ENCODE peak calls at places on chromosomes 16 and 17, in six cellular contexts. A is lower lobe of right lung, L is heart right ventricle, I is transverse colon, K is neuronal stem cell, C is gastrocnemius medialis. P is an unnamed sample. For H3K27me3, the result is how much of the 10 kb centered on the place peaks cover.

GRCh38 chr16:10539793-10540192 is 40.6 kb downstream of the EMP2 start:
- DNase-seq in K (no peak), L (no peak), I (no peak), A (no peak), C (no peak), P (no peak)

GRCh38 chr16:80852261-80852872 is 48.0 kb upstream of the CDYL2 start:
- DNase-seq in K (no peak), C (no peak), L (no peak), I (peak), A (no peak), P (peak)

GRCh38 chr16:82641336-82641984 is 14.7 kb downstream of the CDH13 start:
- DNase-seq in I (no peak), A (no peak), K (no peak), C (no peak), L (no peak), P (no peak)

GRCh38 chr16:11254913-11255736 is 879 bp downstream of the SOCS1 start:
- DNase-seq in C (no peak), L (peak), I (peak), A (peak), K (peak), P (no peak)

GRCh38 chr16:4505356-4506153 is 29.4 kb downstream of the HMOX2 start:
- DNase-seq in A (peak), C (no peak), K (no peak), I (peak), L (no peak), P (no peak)

GRCh38 chr16:84982434-84982833 is 28.9 kb downstream of the ZDHHC7 start:
- DNase-seq in K (no peak), A (peak), L (no peak), I (peak), C (no peak), P (no peak)

GRCh38 chr17:79983456-79983855 is 52.2 kb downstream of the TBC1D16 start:
- DNase-seq in K (no peak), I (peak), C (no peak), A (peak), L (no peak), P (no peak)

GRCh38 chr16:70388281-70388680 is 41.6 kb downstream of the DDX19A start:
- DNase-seq in C (peak), K (no peak), I (no peak), A (no peak), L (no peak), P (no peak)

GRCh38 chr17:73748521-73748920 is 104.3 kb upstream of the SDK2 start:
- DNase-seq in I (no peak), A (no peak), K (no peak), L (no peak), C (no peak), P (no peak)

GRCh38 chr17:38724337-38724988 is 5.7 kb upstream of the CISD3 start:
- DNase-seq in I (peak), A (no peak), K (no peak), L (peak), C (no peak), P (no peak)

GRCh38 chr16:87416826-87417471 is 24.8 kb downstream of the MAP1LC3B start:
- DNase-seq in K (no peak), C (no peak), L (no peak), A (no peak), I (peak), P (peak)

GRCh38 chr17:81054308-81054707 is 19.4 kb downstream of the BAIAP2 start:
- DNase-seq in K (no peak), C (no peak), I (no peak), L (no peak), A (no peak), P (no peak)

GRCh38 chr16:11556945-11557720 is 29.6 kb downstream of the LITAF start:
- DNase-seq in C (no peak), K (no peak), L (no peak), I (no peak), A (no peak), P (no peak)

GRCh38 chr17:48335858-48336500 is 94.0 kb downstream of the SKAP1 start:
- DNase-seq in I (no peak), K (peak), A (no peak), C (no peak), L (no peak), P (no peak)

GRCh38 chr17:70521821-70522256 is 352.5 kb downstream of the KCNJ2 start:
- DNase-seq in A (no peak), L (peak), C (peak), I (peak), K (no peak), P (peak)

GRCh38 chr17:45230787-45231480 is 9.2 kb downstream of the FMNL1 start:
- DNase-seq in C (no peak), K (no peak), I (no peak), A (no peak), L (peak), P (no peak)

DNA sequence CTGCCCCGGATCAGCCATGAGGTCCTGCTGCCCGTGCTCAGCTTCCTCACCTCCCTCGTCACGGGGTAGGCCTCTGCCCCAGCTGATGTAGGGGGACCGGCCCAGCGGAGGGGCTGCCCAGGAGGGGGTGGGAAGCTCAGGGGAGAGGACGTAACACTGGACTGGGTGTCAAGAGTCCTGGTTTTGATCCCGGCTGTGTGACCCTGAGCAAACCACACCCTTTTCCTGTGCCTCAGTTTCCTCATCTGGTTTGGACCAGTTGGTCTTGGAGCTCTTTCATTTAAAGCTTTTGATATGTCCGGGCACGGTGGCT is 6.6 kb downstream of the WDR81 start:
- DNase-seq in L (no peak), I (no peak), K (no peak), C (no peak), A (no peak), P (no peak)
- H3K27ac ChIP-seq in L (peak), I (peak), K (no peak), C (peak), A (peak), P (peak)

GRCh38 chr16:6863135-6863534 is 469.5 kb upstream of the RBFOX1 start:
- DNase-seq in C (no peak), K (peak), A (no peak), L (no peak), I (no peak), P (no peak)

GRCh38 chr16:6861136-6861535 is 471.5 kb upstream of the RBFOX1 start:
- DNase-seq in C (no peak), L (no peak), K (no peak), A (no peak), I (no peak), P (no peak)

GRCh38 chr16:6862058-6862457 is 470.6 kb upstream of the RBFOX1 start:
- DNase-seq in A (no peak), I (no peak), C (no peak), K (no peak), L (no peak), P (no peak)

GRCh38 chr16:6864670-6865069 is 468.0 kb upstream of the RBFOX1 start:
- DNase-seq in C (no peak), L (no peak), I (no peak), A (no peak), K (no peak), P (no peak)

GRCh38 chr16:6864244-6864643 is 468.4 kb upstream of the RBFOX1 start:
- DNase-seq in C (no peak), K (no peak), L (no peak), A (no peak), I (no peak), P (no peak)
- H3K27me3 ChIP-seq in C (under half), K (under half), L (under half), A (under half), I (under half), P (under half)

DNA sequence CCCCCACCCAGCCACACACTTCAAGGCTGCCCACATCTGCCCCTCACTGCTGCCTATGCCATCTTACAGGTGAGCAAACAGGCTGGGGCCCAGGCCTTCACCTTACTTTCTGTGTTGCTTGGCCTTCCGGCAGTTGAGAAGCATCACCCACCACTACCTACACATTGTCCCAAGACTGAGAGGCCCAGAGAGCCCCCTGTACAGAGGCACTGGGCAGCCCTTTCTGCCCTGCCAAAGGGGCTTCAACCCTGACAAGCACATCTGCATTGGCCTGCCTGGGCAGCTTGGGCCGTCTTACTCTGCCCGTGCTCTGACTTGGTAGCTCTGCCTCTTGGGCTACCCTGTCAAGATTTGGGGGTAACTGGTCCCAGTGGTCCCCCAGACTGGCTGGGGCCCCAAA is 1.2 kb downstream of the MIEF2 start:
- DNase-seq in C (no peak), I (no peak), K (no peak), A (no peak), L (no peak), P (no peak)
- H3K4me3 ChIP-seq in C (peak), I (no peak), K (peak), A (peak), L (peak), P (peak)

GRCh38 chr17:49928826-49929475 is 40.0 kb upstream of the DLX4 start:
- DNase-seq in C (no peak), I (no peak), A (no peak), L (no peak), K (no peak), P (no peak)
- H3K27ac ChIP-seq in C (no peak), I (no peak), A (no peak), L (no peak), K (no peak), P (no peak)